ENCODE peak calls at places on chromosomes 2 and 18, in four cellular contexts. One of them, this sample, is unnamed.

GRCh38 chr18:29501952-29502351 is 1325.0 kb upstream of the CDH2 start:
- DNase-seq in foreskin fibroblast: peak
- DNase-seq in dorsolateral prefrontal cortex: no peak
- DNase-seq in GM12865: no peak
- DNase-seq in this sample: peak

GRCh38 chr18:69995774-69996173 is 48.1 kb upstream of the CD226 start:
- DNase-seq in GM12865: no peak
- DNase-seq in foreskin fibroblast: no peak
- DNase-seq in dorsolateral prefrontal cortex: no peak
- DNase-seq in this sample: no peak

GRCh38 chr2:226994775-226995174 is 158.9 kb downstream of the RHBDD1 start:
- DNase-seq in dorsolateral prefrontal cortex: no peak
- DNase-seq in GM12865: peak
- DNase-seq in foreskin fibroblast: no peak
- DNase-seq in this sample: no peak

GRCh38 chr18:58284699-58285490 is 240.9 kb downstream of the NEDD4L start:
- DNase-seq in dorsolateral prefrontal cortex: no peak
- DNase-seq in GM12865: no peak
- DNase-seq in foreskin fibroblast: no peak
- DNase-seq in this sample: no peak

GRCh38 chr2:85843543-85843942 is 45.2 kb downstream of the ST3GAL5 start:
- DNase-seq in GM12865: peak
- DNase-seq in foreskin fibroblast: peak
- DNase-seq in dorsolateral prefrontal cortex: no peak
- DNase-seq in this sample: no peak

GRCh38 chr18:55213586-55213985 is 254.3 kb upstream of the CCDC68 start:
- DNase-seq in GM12865: no peak
- DNase-seq in dorsolateral prefrontal cortex: no peak
- DNase-seq in foreskin fibroblast: no peak
- DNase-seq in this sample: no peak

GRCh38 chr18:47719096-47719780 is 211.2 kb downstream of the SMAD2 start:
- DNase-seq in GM12865: no peak
- DNase-seq in dorsolateral prefrontal cortex: no peak
- DNase-seq in foreskin fibroblast: no peak
- DNase-seq in this sample: no peak

GRCh38 chr2:96863575-96864342 is 5.9 kb upstream of the ANKRD39 start:
- DNase-seq in foreskin fibroblast: no peak
- DNase-seq in dorsolateral prefrontal cortex: no peak
- DNase-seq in GM12865: no peak
- DNase-seq in this sample: no peak

GRCh38 chr18:73758446-73758845 is 389.2 kb downstream of the FBXO15 start:
- DNase-seq in foreskin fibroblast: peak
- DNase-seq in dorsolateral prefrontal cortex: no peak
- DNase-seq in GM12865: no peak
- DNase-seq in this sample: no peak

GRCh38 chr2:240522406-240522805 is 35.4 kb downstream of the ANKMY1 start:
- DNase-seq in foreskin fibroblast: no peak
- DNase-seq in GM12865: no peak
- DNase-seq in dorsolateral prefrontal cortex: no peak
- DNase-seq in this sample: no peak

GRCh38 chr2:240520974-240521350 is 36.8 kb downstream of the ANKMY1 start:
- DNase-seq in dorsolateral prefrontal cortex: no peak
- DNase-seq in GM12865: no peak
- DNase-seq in foreskin fibroblast: no peak
- DNase-seq in this sample: no peak

GRCh38 chr2:240519396-240520142 is 38.2 kb downstream of the ANKMY1 start:
- DNase-seq in foreskin fibroblast: peak
- DNase-seq in dorsolateral prefrontal cortex: no peak
- DNase-seq in GM12865: no peak
- DNase-seq in this sample: no peak

GRCh38 chr2:240518981-240519380 is 38.8 kb downstream of the ANKMY1 start:
- DNase-seq in GM12865: no peak
- DNase-seq in dorsolateral prefrontal cortex: no peak
- DNase-seq in foreskin fibroblast: no peak
- DNase-seq in this sample: no peak

GRCh38 chr2:240520143-240520973 is 37.4 kb downstream of the ANKMY1 start:
- DNase-seq in GM12865: no peak
- DNase-seq in dorsolateral prefrontal cortex: no peak
- DNase-seq in foreskin fibroblast: peak
- DNase-seq in this sample: no peak
- H3K4me3 ChIP-seq in GM12865: no peak
- H3K4me3 ChIP-seq in dorsolateral prefrontal cortex: no peak
- H3K4me3 ChIP-seq in foreskin fibroblast: peak
- H3K4me3 ChIP-seq in this sample: no peak

DNA sequence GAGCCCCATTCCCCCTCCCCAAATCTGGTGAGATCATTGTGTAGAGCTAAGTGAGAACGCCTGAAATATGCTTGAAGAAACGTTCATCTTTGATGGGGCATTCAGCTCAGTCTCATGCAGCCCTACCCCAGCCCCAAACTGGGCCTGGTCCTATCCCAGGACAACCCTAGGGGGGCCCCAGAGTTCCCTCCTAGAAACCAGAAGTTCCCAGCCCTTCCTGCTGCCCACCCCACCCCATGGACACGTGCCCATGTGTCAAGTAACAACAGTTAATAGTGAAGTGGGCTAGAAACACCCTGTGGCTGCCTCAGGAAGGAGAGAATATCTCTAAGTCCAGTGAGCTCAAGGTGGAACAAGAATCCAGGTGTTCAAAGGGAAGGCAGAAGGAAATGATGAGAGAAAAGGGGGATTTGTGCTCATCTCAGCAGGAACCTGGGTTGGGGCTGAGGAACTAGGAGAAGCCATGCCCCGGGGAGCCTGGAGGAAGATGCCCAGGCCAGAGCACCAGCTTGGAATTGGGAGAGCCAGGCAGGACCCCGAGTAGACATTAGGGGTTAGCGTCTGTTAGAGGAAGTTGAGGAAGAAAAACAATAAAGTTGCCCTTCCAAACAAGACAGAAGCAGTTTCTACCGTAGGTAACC is 20.1 kb upstream of the SLC20A1 start:
- DNase-seq in GM12865: no peak
- DNase-seq in dorsolateral prefrontal cortex: no peak
- DNase-seq in foreskin fibroblast: no peak
- DNase-seq in this sample: no peak
- H3K4me3 ChIP-seq in GM12865: no peak
- H3K4me3 ChIP-seq in dorsolateral prefrontal cortex: no peak
- H3K4me3 ChIP-seq in foreskin fibroblast: no peak
- H3K4me3 ChIP-seq in this sample: no peak

GRCh38 chr18:22871809-22872525 is 61.2 kb upstream of the RBBP8 start:
- DNase-seq in dorsolateral prefrontal cortex: no peak
- DNase-seq in foreskin fibroblast: peak
- DNase-seq in GM12865: no peak
- DNase-seq in this sample: peak

GRCh38 chr18:22868831-22869230 is 64.3 kb upstream of the RBBP8 start:
- DNase-seq in GM12865: no peak
- DNase-seq in dorsolateral prefrontal cortex: no peak
- DNase-seq in foreskin fibroblast: no peak
- DNase-seq in this sample: no peak

DNA sequence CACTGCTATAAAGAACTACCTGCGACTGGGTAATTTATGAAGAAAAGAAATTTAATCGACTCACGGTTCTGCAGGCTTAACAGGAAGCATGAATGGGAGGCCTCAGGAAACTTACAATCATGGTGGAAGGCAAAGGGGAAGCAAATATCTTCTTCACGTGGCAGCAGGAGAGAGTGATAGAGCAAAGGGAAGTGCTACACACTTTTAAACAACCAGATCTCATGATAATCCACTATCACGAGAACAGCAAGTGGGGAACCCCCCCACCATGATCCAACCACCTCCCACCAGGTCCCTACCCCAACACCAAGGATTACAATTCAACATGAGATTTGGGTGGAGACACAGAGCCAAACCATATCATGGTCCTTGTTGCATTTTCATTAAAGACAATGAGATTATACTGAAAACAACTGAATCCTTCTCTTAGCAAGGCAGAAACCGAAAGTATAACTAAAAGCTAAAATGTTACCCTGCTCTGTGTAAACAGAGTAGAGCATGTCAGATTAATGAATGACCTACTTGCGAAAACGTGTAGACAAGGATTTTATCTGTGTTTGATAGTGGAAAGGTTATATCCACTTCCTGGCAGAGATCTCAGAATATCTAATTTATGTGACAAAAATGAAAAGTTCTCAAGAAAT is 60.1 kb upstream of the RBBP8 start:
- DNase-seq in foreskin fibroblast: no peak
- DNase-seq in dorsolateral prefrontal cortex: no peak
- DNase-seq in GM12865: peak
- DNase-seq in this sample: no peak
- H3K4me3 ChIP-seq in foreskin fibroblast: no peak
- H3K4me3 ChIP-seq in dorsolateral prefrontal cortex: no peak
- H3K4me3 ChIP-seq in GM12865: no peak
- H3K4me3 ChIP-seq in this sample: no peak

DNA sequence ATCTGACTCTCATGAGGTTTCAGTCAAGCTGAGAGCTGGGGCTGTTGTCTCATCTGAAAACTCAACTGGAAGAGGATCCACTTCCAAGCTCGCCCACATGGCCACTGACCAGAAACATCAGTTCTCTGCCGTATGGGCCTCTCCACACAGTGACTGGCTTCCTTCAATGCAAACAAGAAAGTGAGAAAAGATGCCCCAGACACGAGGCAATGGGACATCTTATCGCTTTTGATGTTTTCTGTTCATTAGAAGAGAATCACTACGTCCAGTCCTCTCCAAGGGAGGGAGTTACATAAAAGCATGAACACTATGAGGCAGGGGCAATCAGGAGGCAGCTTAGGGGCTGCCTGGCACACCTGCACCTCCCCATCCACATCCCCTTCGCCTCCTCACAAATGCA is 307.1 kb upstream of the EPAS1 start:
- DNase-seq in dorsolateral prefrontal cortex: no peak
- DNase-seq in foreskin fibroblast: no peak
- DNase-seq in GM12865: no peak
- DNase-seq in this sample: no peak
- H3K4me3 ChIP-seq in dorsolateral prefrontal cortex: no peak
- H3K4me3 ChIP-seq in foreskin fibroblast: no peak
- H3K4me3 ChIP-seq in GM12865: no peak
- H3K4me3 ChIP-seq in this sample: no peak

GRCh38 chr2:38074047-38074774 is 1.7 kb downstream of the CYP1B1 start:
- DNase-seq in dorsolateral prefrontal cortex: no peak
- DNase-seq in foreskin fibroblast: no peak
- DNase-seq in GM12865: no peak
- DNase-seq in this sample: no peak
- H3K4me3 ChIP-seq in dorsolateral prefrontal cortex: peak
- H3K4me3 ChIP-seq in foreskin fibroblast: no peak
- H3K4me3 ChIP-seq in GM12865: no peak
- H3K4me3 ChIP-seq in this sample: peak

GRCh38 chr2:198017068-198017467 is 212.7 kb downstream of the PLCL1 start:
- DNase-seq in dorsolateral prefrontal cortex: no peak
- DNase-seq in GM12865: no peak
- DNase-seq in foreskin fibroblast: no peak
- DNase-seq in this sample: no peak

GRCh38 chr2:198012025-198012424 is 207.6 kb downstream of the PLCL1 start:
- DNase-seq in foreskin fibroblast: no peak
- DNase-seq in GM12865: no peak
- DNase-seq in dorsolateral prefrontal cortex: no peak
- DNase-seq in this sample: no peak

GRCh38 chr2:198016244-198016643 is 211.9 kb downstream of the PLCL1 start:
- DNase-seq in dorsolateral prefrontal cortex: no peak
- DNase-seq in GM12865: no peak
- DNase-seq in foreskin fibroblast: no peak
- DNase-seq in this sample: no peak
- H3K4me3 ChIP-seq in dorsolateral prefrontal cortex: no peak
- H3K4me3 ChIP-seq in GM12865: no peak
- H3K4me3 ChIP-seq in foreskin fibroblast: no peak
- H3K4me3 ChIP-seq in this sample: no peak

GRCh38 chr18:36067118-36067957 is at the start of gene RPRD1A:
- DNase-seq in GM12865: peak
- DNase-seq in dorsolateral prefrontal cortex: peak
- DNase-seq in foreskin fibroblast: peak
- DNase-seq in this sample: peak

GRCh38 chr18:36064027-36064808 is 3.1 kb downstream of the RPRD1A start:
- DNase-seq in dorsolateral prefrontal cortex: no peak
- DNase-seq in GM12865: no peak
- DNase-seq in foreskin fibroblast: no peak
- DNase-seq in this sample: no peak

GRCh38 chr18:36066731-36067117 is 635 bp downstream of the RPRD1A start:
- DNase-seq in foreskin fibroblast: no peak
- DNase-seq in GM12865: no peak
- DNase-seq in dorsolateral prefrontal cortex: no peak
- DNase-seq in this sample: no peak

GRCh38 chr18:36066001-36066400 is 1.4 kb downstream of the RPRD1A start:
- DNase-seq in GM12865: no peak
- DNase-seq in foreskin fibroblast: peak
- DNase-seq in dorsolateral prefrontal cortex: no peak
- DNase-seq in this sample: no peak
- H3K4me3 ChIP-seq in GM12865: peak
- H3K4me3 ChIP-seq in foreskin fibroblast: peak
- H3K4me3 ChIP-seq in dorsolateral prefrontal cortex: peak
- H3K4me3 ChIP-seq in this sample: peak

GRCh38 chr2:10382313-10383061 is 65.6 kb downstream of the ODC1 start:
- DNase-seq in foreskin fibroblast: peak
- DNase-seq in GM12865: peak
- DNase-seq in dorsolateral prefrontal cortex: no peak
- DNase-seq in this sample: no peak
- H3K4me3 ChIP-seq in foreskin fibroblast: no peak
- H3K4me3 ChIP-seq in GM12865: peak
- H3K4me3 ChIP-seq in dorsolateral prefrontal cortex: no peak
- H3K4me3 ChIP-seq in this sample: no peak

GRCh38 chr2:61178603-61179545 is 16.9 kb downstream of the C2orf74 start:
- DNase-seq in foreskin fibroblast: peak
- DNase-seq in dorsolateral prefrontal cortex: no peak
- DNase-seq in GM12865: peak
- DNase-seq in this sample: no peak
- H3K4me3 ChIP-seq in foreskin fibroblast: peak
- H3K4me3 ChIP-seq in dorsolateral prefrontal cortex: no peak
- H3K4me3 ChIP-seq in GM12865: peak
- H3K4me3 ChIP-seq in this sample: peak